ENCODE peak calls at places on chromosomes 13 and 19, in eight cellular contexts. X, N, T, B, P, W, C and M are unnamed samples.

GRCh38 chr13:99307648-99308339 is 595 bp upstream of the GPR183 start:
- DNase-seq in T (no peak), N (no peak), W (peak), X (no peak), P (peak), C (no peak), B (no peak), M (peak)

GRCh38 chr19:40717880-40718773 is 1.2 kb downstream of the ITPKC start:
- DNase-seq in C (no peak), W (no peak), N (no peak), T (no peak), P (peak), B (no peak), X (no peak), M (peak)

GRCh38 chr13:46593403-46593802 is 40.4 kb downstream of the LRCH1 start:
- DNase-seq in C (no peak), W (no peak), X (no peak), T (no peak), P (no peak), B (no peak), N (no peak), M (no peak)

GRCh38 chr13:113869263-113869662 is 5.4 kb upstream of the GAS6 start:
- DNase-seq in C (no peak), B (no peak), X (no peak), N (no peak), P (no peak), W (no peak), T (no peak), M (no peak)

GRCh38 chr19:52398091-52398461 is 427 bp downstream of the ZNF528 start:
- DNase-seq in B (no peak), X (no peak), P (peak), N (peak), W (no peak), T (no peak), C (no peak), M (peak)

GRCh38 chr13:33723365-33723764 is 94.6 kb upstream of the RFC3 start:
- DNase-seq in X (no peak), W (no peak), P (peak), C (no peak), N (no peak), B (no peak), T (peak), M (peak)

GRCh38 chr19:16141043-16141442 is 2.4 kb upstream of the HSH2D start:
- DNase-seq in C (no peak), T (no peak), B (peak), N (no peak), X (no peak), W (no peak), P (no peak), M (no peak)

GRCh38 chr19:4722671-4723464 is 774 bp downstream of the DPP9 start:
- DNase-seq in C (no peak), W (peak), P (peak), N (no peak), B (peak), T (no peak), X (no peak), M (peak)

GRCh38 chr13:61417171-61417570 is 1.5 kb upstream of the PCDH20 start:
- DNase-seq in B (no peak), T (no peak), W (no peak), X (no peak), N (no peak), C (no peak), P (no peak), M (no peak)

GRCh38 chr19:36838784-36839324 is 667 bp upstream of the ZNF790 start:
- DNase-seq in B (no peak), T (no peak), P (no peak), N (no peak), X (no peak), C (no peak), W (peak), M (no peak)